ENCODE peak calls at places on chromosome 17, in four cellular contexts. Z, U, C and V are unnamed samples.

GRCh38 chr17:74116087-74116717 is 87.3 kb upstream of the RPL38 start:
- DNase-seq in C (peak), U (no peak), Z (no peak), V (no peak)

GRCh38 chr17:38443356-38444026 is 15.2 kb downstream of the ARHGAP23 start:
- DNase-seq in Z (no peak), C (no peak), U (no peak), V (no peak)

GRCh38 chr17:80615311-80615710 is 70.7 kb downstream of the RPTOR start:
- DNase-seq in Z (no peak), C (no peak), U (no peak), V (no peak)

GRCh38 chr17:79026345-79027273 is 2.6 kb downstream of the C1QTNF1 start:
- DNase-seq in U (no peak), C (no peak), Z (peak), V (no peak)

GRCh38 chr17:75910699-75911098 is 6.0 kb upstream of the MRPL38 start:
- DNase-seq in Z (no peak), U (no peak), C (no peak), V (no peak)

GRCh38 chr17:76307299-76307965 is 644 bp downstream of the QRICH2 start:
- DNase-seq in C (no peak), U (no peak), Z (no peak), V (no peak)

GRCh38 chr17:20203021-20203420 is 193.9 kb downstream of the SPECC1 start:
- DNase-seq in Z (no peak), C (no peak), U (no peak), V (no peak)

GRCh38 chr17:36885161-36885735 is 52.0 kb upstream of the LHX1 start:
- DNase-seq in U (no peak), C (no peak), Z (no peak), V (no peak)

GRCh38 chr17:32341141-32341856 is 674 bp downstream of the C17orf75 start:
- DNase-seq in U (no peak), Z (no peak), C (no peak), V (no peak)

GRCh38 chr17:38590988-38591758 is 14.6 kb downstream of the SRCIN1 start:
- DNase-seq in Z (no peak), U (no peak), C (no peak), V (peak)

GRCh38 chr17:81484195-81484979 is 28.2 kb downstream of the ACTG1 start:
- DNase-seq in U (no peak), Z (peak), C (no peak), V (no peak)

GRCh38 chr17:45824901-45825492 is 19.7 kb upstream of the SPPL2C start:
- DNase-seq in C (no peak), U (no peak), Z (no peak), V (no peak)

GRCh38 chr17:17468217-17469010 is 8.4 kb upstream of the MED9 start:
- DNase-seq in Z (no peak), C (no peak), U (no peak), V (no peak)

GRCh38 chr17:4436381-4436780 is 2.6 kb downstream of the SPNS3 start:
- DNase-seq in U (no peak), Z (no peak), C (no peak), V (no peak)

GRCh38 chr17:31112001-31112661 is 17.4 kb downstream of the NF1 start:
- DNase-seq in Z (no peak), C (no peak), U (no peak), V (no peak)

GRCh38 chr17:7440823-7441174 is 1.5 kb downstream of the FGF11 start:
- DNase-seq in U (no peak), Z (peak), C (no peak), V (no peak)
- H3K4me3 ChIP-seq in U (peak), Z (peak), C (no peak), V (peak)

GRCh38 chr17:50285941-50286340 is 11.7 kb downstream of the TMEM92 start:
- DNase-seq in Z (no peak), C (no peak), U (no peak), V (no peak)

GRCh38 chr17:50292465-50292864 is 18.2 kb downstream of the TMEM92 start:
- DNase-seq in C (no peak), Z (no peak), U (no peak), V (no peak)

GRCh38 chr17:50289268-50289667 is 15.0 kb downstream of the TMEM92 start:
- DNase-seq in Z (no peak), U (no peak), C (no peak), V (no peak)

GRCh38 chr17:50290074-50290702 is 15.9 kb downstream of the TMEM92 start:
- DNase-seq in U (peak), Z (no peak), C (peak), V (peak)

GRCh38 chr17:50288306-50288705 is 14.0 kb downstream of the TMEM92 start:
- DNase-seq in C (no peak), U (no peak), Z (no peak), V (no peak)
- H3K4me3 ChIP-seq in C (no peak), U (peak), Z (no peak), V (no peak)

GRCh38 chr17:83008526-83008925 is 70.9 kb upstream of the METRNL start:
- DNase-seq in U (no peak), Z (no peak), C (no peak), V (no peak)

GRCh38 chr17:83012873-83013778 is 66.3 kb upstream of the METRNL start:
- DNase-seq in Z (no peak), C (peak), U (peak), V (no peak)

GRCh38 chr17:83012161-83012800 is 67.1 kb upstream of the METRNL start:
- DNase-seq in Z (no peak), U (no peak), C (no peak), V (no peak)

GRCh38 chr17:83009414-83010322 is 69.7 kb upstream of the METRNL start:
- DNase-seq in Z (no peak), U (no peak), C (no peak), V (no peak)

DNA sequence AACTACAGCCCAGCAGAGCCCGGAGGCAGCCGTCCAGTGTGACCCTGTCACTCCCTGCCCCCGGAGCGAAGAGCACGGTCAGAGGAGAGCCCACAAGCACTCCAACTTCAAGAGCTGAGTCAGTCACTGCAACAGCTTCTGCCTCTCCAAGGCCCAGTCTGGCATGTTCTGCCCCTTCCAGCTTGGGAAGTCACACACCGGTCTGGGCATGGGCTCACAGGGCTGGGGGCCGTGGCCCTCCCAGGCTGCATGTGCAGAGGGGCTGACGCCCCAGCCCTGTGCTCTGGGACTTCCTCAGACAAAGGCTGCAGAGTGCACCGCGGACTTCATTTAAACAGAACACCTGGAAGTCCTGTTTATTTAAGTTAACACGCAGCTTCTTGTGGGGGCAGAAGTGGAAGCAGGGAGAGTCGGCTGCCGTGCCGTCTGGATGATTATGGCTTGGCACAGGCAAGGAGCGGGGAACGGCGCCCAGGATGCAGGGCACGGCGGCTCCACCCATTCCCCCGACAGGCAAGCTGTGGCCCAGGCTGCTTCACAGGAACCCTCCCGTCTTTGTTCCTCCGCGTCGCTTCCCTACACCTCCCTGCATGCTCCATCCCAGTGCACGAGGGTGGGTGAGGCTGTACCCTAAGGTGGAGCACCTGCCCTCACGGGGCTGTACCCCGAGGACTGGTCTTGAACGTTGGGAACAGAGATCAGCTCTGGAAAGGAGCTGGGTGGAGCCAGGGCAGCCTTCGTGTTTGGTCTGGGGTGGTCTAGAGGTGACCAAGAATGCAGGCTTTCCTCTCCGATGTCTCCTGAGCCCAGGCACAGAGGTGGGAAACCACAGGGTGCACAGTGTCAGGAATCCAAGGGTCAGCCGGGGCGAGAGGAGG is 68.8 kb upstream of the METRNL start:
- DNase-seq in U (no peak), C (no peak), Z (no peak), V (no peak)
- H3K4me3 ChIP-seq in U (no peak), C (no peak), Z (no peak), V (no peak)

GRCh38 chr17:21452377-21453143 is 76.4 kb downstream of the KCNJ12 start:
- DNase-seq in C (peak), Z (peak), U (peak), V (peak)
- H3K4me3 ChIP-seq in C (peak), Z (peak), U (peak), V (peak)

DNA sequence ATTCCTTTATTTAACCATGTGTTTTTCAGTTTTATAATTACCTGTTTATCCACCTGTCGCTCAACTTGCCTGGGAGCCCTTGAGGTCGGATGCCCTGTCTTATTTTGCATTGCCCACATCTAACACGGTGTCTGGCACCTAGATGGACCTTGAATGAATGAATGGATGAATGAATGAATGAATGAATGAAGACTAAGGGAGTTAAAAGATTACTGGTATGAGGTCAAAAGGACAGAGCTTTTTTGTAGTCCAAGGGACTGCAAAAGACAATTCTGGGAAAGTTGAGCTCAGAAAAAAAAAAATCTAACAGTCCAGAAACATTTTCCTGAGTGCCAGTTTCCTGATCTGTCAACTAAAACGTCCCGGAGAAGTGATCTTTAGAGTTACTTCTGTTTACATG is 244.6 kb upstream of the MYOCD start:
- DNase-seq in C (no peak), U (no peak), Z (no peak), V (no peak)
- H3K4me3 ChIP-seq in C (no peak), U (no peak), Z (no peak), V (no peak)

GRCh38 chr17:56912105-56912999 is 1.5 kb downstream of the TRIM25 start:
- DNase-seq in Z (no peak), C (no peak), U (no peak), V (no peak)

GRCh38 chr17:56910509-56911235 is 3.2 kb downstream of the TRIM25 start:
- DNase-seq in Z (no peak), C (no peak), U (no peak), V (no peak)

GRCh38 chr17:56908061-56908542 is 5.7 kb downstream of the TRIM25 start:
- DNase-seq in U (no peak), Z (peak), C (no peak), V (no peak)

GRCh38 chr17:56913000-56913866 is 616 bp downstream of the TRIM25 start:
- DNase-seq in C (no peak), Z (peak), U (no peak), V (no peak)

DNA sequence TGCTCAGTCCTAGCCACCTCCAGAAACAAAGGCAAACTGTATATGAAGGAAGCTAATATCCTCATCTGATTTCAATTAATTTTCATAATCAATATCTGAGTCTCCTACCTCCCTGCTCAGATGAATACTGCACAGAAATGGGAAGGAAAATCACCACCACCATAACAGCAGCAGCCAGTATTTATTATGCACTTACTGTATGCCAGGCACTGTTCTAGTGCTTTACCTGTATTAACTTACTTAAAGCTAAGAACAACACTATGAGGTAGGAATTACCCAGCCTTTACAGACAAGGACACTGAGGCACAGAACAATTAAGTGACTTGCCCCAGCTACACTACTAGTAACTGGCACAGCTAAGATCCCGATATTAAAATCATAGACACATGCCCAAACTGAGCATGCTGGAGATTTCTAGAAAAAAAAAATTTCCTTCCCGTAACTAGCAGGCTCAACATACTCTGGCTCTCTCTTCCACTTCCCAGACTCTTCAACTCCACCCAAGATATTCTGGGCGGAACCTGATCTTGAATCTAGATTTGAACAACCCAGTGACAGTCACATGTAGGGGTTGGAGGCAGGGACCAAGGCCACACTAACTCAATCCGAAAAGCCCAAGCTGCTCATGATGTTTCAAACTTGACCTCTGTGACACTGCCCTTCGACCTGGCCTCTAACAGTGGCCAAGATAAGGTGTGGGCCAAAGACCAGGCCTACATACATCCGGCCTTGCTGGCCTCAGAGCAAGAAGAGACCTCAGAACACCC is 3.9 kb downstream of the TRIM25 start:
- DNase-seq in Z (no peak), C (no peak), U (no peak), V (no peak)
- H3K4me3 ChIP-seq in Z (peak), C (no peak), U (no peak), V (no peak)

GRCh38 chr17:48526986-48527741 is 3.6 kb downstream of the HOXB1 start:
- DNase-seq in C (no peak), Z (no peak), U (no peak), V (no peak)
- H3K4me3 ChIP-seq in C (no peak), Z (no peak), U (no peak), V (no peak)